ENCODE peak calls at places on chromosomes 13 and 19, in seven cellular contexts. T is ELR; I is stimulated activated CD4-positive, alpha-beta T cell treated with anti-CD3 and anti-CD28 coated beads, Interleukin-4, amount 100 ng/mL, for 48 hours; A is stimulated activated CD8-positive, alpha-beta memory T cell treated with anti-CD3 and anti-CD28 coated beads, Interleukin-7, amount 100 ng/mL, for 24 hours; J is left ventricle myocardium inferior; L is lower lobe of right lung; F is activated CD4-positive, alpha-beta T cell treated with anti-CD3 and anti-CD28 coated beads, Interleukin-2, amount 10 ng/mL, durations not matched to agents 7 days and 5 days. M is an unnamed sample.

GRCh38 chr19:35353635-35354034 is 4.6 kb upstream of the FFAR3 start:
- DNase-seq in A (no peak), F (no peak), L (peak; percentile 35), T (no peak), J (no peak), I (no peak), M (peak; percentile 57)

GRCh38 chr19:2550431-2551171 is 74.7 kb downstream of the GADD45B start:
- DNase-seq in J (peak; percentile 62), F (no peak), I (no peak), T (no peak), L (peak; percentile 39), A (no peak), M (no peak)

GRCh38 chr13:27482996-27483395 is 32.6 kb upstream of the MTIF3 start:
- DNase-seq in L (no peak), J (no peak), T (no peak), F (peak; percentile 9), I (no peak), A (no peak), M (no peak)

GRCh38 chr19:53101518-53101917 is 1.7 kb downstream of the ZNF160 start:
- DNase-seq in F (peak; percentile 31), J (no peak), L (no peak), I (no peak), T (peak; percentile 37), A (no peak), M (no peak)

GRCh38 chr13:67518785-67519184 is 288.6 kb upstream of the PCDH9 start:
- DNase-seq in F (no peak), L (no peak), J (no peak), I (no peak), A (no peak), T (no peak), M (no peak)

GRCh38 chr13:36788276-36788675 is 30.7 kb upstream of the RFXAP start:
- DNase-seq in L (no peak), F (no peak), A (no peak), T (peak; percentile 36), J (no peak), I (no peak), M (no peak)

GRCh38 chr19:11577451-11578341 is at the start of gene ACP5:
- DNase-seq in A (no peak), I (no peak), J (no peak), T (no peak), L (peak; percentile 63), F (no peak), M (no peak)

GRCh38 chr19:1952635-1953034 is 11.7 kb downstream of the CSNK1G2 start:
- DNase-seq in J (no peak), I (no peak), A (no peak), L (no peak), T (peak; percentile 21), F (no peak), M (no peak)

GRCh38 chr19:10760268-10760944 is 42.5 kb downstream of the DNM2 start:
- DNase-seq in I (peak; percentile 16), J (no peak), T (peak; percentile 63), A (no peak), L (no peak), F (peak; percentile 17), M (no peak)

GRCh38 chr13:80245162-80245733 is 95.7 kb downstream of the SPRY2 start:
- DNase-seq in L (no peak), J (no peak), A (no peak), T (no peak), F (no peak), I (no peak), M (no peak)

GRCh38 chr19:37334179-37335071 is 36.5 kb upstream of the ZNF527 start:
- DNase-seq in J (peak; percentile 93), F (peak; percentile 93), T (peak; percentile 90), L (peak; percentile 91), A (peak; percentile 68), I (peak; percentile 76), M (peak; percentile 96)

GRCh38 chr13:91725646-91726045 is 327.2 kb downstream of the GPC5 start:
- DNase-seq in I (no peak), L (no peak), F (no peak), T (no peak), A (no peak), J (no peak), M (no peak)

GRCh38 chr13:101881593-101881992 is 429.1 kb downstream of the ITGBL1 start:
- DNase-seq in J (no peak), A (no peak), I (no peak), F (no peak), T (no peak), L (no peak), M (no peak)

GRCh38 chr19:14540741-14541525 is 11.5 kb downstream of the TECR start:
- DNase-seq in T (no peak), A (no peak), J (no peak), I (no peak), L (no peak), F (no peak), M (no peak)

GRCh38 chr19:27925202-27925601 is 1287.7 kb downstream of the UQCRFS1 start:
- DNase-seq in I (no peak), L (no peak), A (no peak), T (no peak), J (no peak), F (no peak), M (no peak)

GRCh38 chr13:77781804-77782203 is 84.3 kb downstream of the SLAIN1 start:
- DNase-seq in L (no peak), F (no peak), I (no peak), A (no peak), T (no peak), J (peak; percentile 18), M (no peak)

GRCh38 chr13:88456155-88456554 is 785.0 kb downstream of the SLITRK5 start:
- DNase-seq in I (no peak), L (no peak), A (no peak), F (no peak), T (no peak), J (no peak), M (no peak)

GRCh38 chr13:110130431-110130830 is 176.5 kb downstream of the COL4A1 start:
- DNase-seq in J (no peak), L (no peak), I (no peak), F (no peak), T (no peak), A (no peak), M (no peak)

GRCh38 chr13:112959206-112959605 is 9.8 kb upstream of the MCF2L start:
- DNase-seq in J (peak; percentile 46), I (no peak), L (no peak), F (no peak), T (no peak), A (no peak), M (peak; percentile 80)

GRCh38 chr13:46685006-46685730 is 111.8 kb downstream of the ESD start:
- DNase-seq in A (no peak), L (no peak), F (no peak), T (no peak), J (no peak), I (no peak), M (no peak)

GRCh38 chr13:59423708-59424355 is 739.9 kb downstream of the DIAPH3 start:
- DNase-seq in I (no peak), J (no peak), T (no peak), F (no peak), A (no peak), L (no peak), M (no peak)

GRCh38 chr13:67223024-67223423 is 7.1 kb downstream of the PCDH9 start:
- DNase-seq in I (no peak), A (no peak), F (no peak), J (no peak), L (no peak), T (peak; percentile 62), M (no peak)

GRCh38 chr13:93079294-93079693 is 147.3 kb upstream of the GPC6 start:
- DNase-seq in I (no peak), T (no peak), F (no peak), A (no peak), J (no peak), L (no peak), M (no peak)

GRCh38 chr13:43348397-43348796 is 325.0 kb downstream of the DNAJC15 start:
- DNase-seq in L (no peak), J (no peak), A (no peak), F (no peak), I (no peak), T (peak; percentile 82), M (no peak)

GRCh38 chr19:13795595-13796300 is 505 bp downstream of the ZSWIM4 start:
- DNase-seq in A (no peak), J (no peak), I (no peak), F (no peak), L (no peak), T (peak; percentile 59), M (no peak)

GRCh38 chr13:100875392-100876043 is 200.9 kb upstream of the TMTC4 start:
- DNase-seq in F (no peak), I (no peak), A (no peak), T (peak; percentile 83), L (no peak), J (no peak), M (no peak)

GRCh38 chr13:74316531-74316930 is 182.3 kb upstream of the KLF12 start:
- DNase-seq in J (no peak), I (no peak), L (no peak), A (no peak), F (no peak), T (peak; percentile 3), M (no peak)

GRCh38 chr13:33153421-33154381 is 131.9 kb downstream of the STARD13 start:
- DNase-seq in F (no peak), T (no peak), J (peak; percentile 52), I (no peak), L (no peak), A (no peak), M (no peak)